ENCODE peak calls at places on chromosomes 7 and 10, in four cellular contexts. C, D, Z and X are unnamed samples.

GRCh38 chr7:68785036-68785435 is 813.2 kb upstream of the AUTS2 start:
- DNase-seq in C (no peak), D (no peak), Z (no peak), X (no peak)

GRCh38 chr7:155889636-155890508 is 77.6 kb upstream of the SHH start:
- DNase-seq in C (no peak), D (no peak), Z (no peak), X (no peak)

GRCh38 chr7:107966701-107967100 is 36.3 kb downstream of the LAMB1 start:
- DNase-seq in C (no peak), D (peak), Z (no peak), X (no peak)

GRCh38 chr10:42960491-42961155 is 116.2 kb upstream of the RET start:
- DNase-seq in C (peak), D (no peak), Z (no peak), X (peak)

GRCh38 chr7:424961-425793 is 94.5 kb downstream of the PDGFA start:
- DNase-seq in C (no peak), D (no peak), Z (no peak), X (no peak)

GRCh38 chr7:116512524-116513188 is 12.2 kb upstream of the CAV1 start:
- DNase-seq in C (no peak), D (no peak), Z (no peak), X (no peak)

GRCh38 chr10:97701438-97702064 is 12.0 kb upstream of the MARVELD1 start:
- DNase-seq in C (peak), D (no peak), Z (peak), X (no peak)

GRCh38 chr10:72336259-72337038 is 18.3 kb downstream of the DNAJB12 start:
- DNase-seq in C (no peak), D (no peak), Z (no peak), X (no peak)

GRCh38 chr10:29932991-29933390 is 126.4 kb downstream of the JCAD start:
- DNase-seq in C (no peak), D (no peak), Z (no peak), X (no peak)

GRCh38 chr7:27670177-27670576 is 7.5 kb upstream of the HIBADH start:
- DNase-seq in C (no peak), D (no peak), Z (no peak), X (no peak)

DNA sequence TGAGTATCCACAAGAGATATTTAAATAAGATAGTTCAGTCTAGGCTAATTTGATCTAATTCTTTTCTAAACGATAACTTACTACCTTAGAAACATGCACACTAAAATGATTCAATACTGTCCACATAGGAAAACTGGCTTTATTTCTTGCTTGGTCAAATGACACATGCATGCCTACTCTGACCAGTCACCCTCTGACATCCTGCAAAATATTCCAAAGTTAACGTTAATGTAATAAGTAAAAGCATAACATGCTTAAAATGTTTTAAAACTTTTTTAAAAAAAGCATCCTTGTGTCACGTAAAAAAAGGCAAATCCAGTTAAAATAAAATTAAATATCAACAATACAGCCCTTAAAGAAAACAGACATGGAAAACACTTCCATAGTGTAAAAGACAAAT is 70.2 kb downstream of the UBE2H start:
- DNase-seq in C (no peak), D (no peak), Z (no peak), X (no peak)
- TF ChIP-seq CTCF in C (no peak), D (no peak), Z (no peak), X (no peak)

DNA sequence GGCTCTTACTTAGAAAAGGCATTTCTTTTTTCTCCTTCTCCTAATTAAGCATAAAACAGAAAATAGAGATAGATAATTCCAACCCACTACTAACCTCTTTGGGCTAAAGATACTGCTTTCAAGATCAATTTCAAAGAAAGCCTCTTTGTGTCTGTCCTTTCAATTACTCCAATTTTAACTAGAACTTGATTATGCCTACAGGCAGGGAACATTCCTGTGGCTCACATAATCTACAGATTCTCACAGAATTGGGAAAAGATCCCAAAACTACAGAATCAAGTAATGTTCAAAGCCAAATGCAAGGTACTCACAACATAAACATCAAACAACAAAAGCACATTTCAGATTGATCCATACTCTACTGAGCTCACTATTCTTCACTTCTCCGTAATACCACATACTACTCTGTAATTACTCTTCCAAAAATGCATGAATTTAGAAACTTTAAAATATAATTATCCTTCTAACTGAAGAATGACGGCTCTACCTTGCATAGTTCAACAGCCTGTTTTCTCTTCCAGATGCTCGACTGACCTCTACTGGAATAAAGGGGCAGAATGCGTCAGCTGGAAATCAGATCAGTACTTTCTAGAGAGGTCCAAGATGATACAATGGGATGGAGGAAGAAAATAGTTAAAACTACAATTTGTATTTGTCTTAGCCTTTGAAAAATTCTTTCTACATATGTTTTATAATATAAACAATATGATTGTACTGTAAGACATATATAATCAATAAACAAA is 3.9 kb downstream of the MTERF1 start:
- DNase-seq in C (no peak), D (no peak), Z (no peak), X (no peak)
- TF ChIP-seq CTCF in C (no peak), D (peak), Z (peak), X (peak)

DNA sequence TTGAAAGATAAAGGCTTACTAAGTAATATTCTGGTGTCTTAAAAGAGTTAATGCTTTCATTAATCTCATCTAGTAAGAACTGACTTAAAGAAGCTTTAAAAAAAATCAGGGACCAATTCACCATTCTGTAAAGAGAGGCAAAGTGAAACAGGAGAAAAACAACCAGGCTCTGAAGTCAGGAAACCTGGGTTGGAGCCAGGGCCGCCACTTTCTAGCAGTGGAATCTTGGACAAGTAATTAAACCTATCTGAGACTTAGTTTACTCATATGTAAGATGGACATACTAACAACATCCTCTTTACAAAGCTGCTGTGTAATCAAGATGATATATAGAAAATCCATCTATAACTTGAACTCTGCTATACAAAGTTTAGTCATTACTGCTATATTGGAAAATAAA is 154.1 kb downstream of the RNLS start:
- DNase-seq in C (no peak), D (no peak), Z (no peak), X (no peak)
- TF ChIP-seq CTCF in C (no peak), D (no peak), Z (no peak), X (no peak)

DNA sequence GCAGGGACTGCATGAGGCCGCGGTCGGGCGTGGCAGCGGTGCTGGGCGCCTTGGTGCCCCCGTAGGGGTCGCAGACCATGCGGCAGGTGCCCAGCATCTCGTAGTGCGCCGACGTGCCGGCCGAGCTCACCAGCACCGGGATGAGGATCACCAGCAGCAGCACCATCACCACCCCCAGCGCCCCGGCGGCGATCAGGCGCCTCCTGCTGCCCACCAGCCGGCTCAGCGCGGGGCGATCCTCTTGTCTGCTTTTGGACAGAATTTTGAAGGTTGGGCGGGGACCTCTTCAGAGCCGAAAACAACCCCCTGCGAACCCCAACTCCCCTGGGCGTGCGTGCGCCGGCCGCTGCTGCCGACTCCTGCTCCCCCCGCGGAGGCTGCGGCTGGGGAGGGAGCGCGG is 779 bp downstream of the C1QL3 start:
- DNase-seq in C (peak), D (no peak), Z (peak), X (no peak)
- TF ChIP-seq CTCF in C (no peak), D (peak), Z (no peak), X (peak)